ENCODE peak calls at places on chromosomes 2 and 18, in five cellular contexts. R, O, E, T and L are unnamed samples.

GRCh38 chr2:12430036-12430795 is 286.5 kb upstream of the TRIB2 start:
- DNase-seq in E (peak; percentile 72), T (no peak), O (no peak), R (no peak), L (no peak)

GRCh38 chr2:216139884-216140283 is 30.7 kb downstream of the XRCC5 start:
- DNase-seq in R (no peak), E (no peak), T (no peak), O (peak; percentile 50), L (peak; percentile 17)

GRCh38 chr2:14907014-14907612 is 274.6 kb downstream of the LRATD1 start:
- DNase-seq in R (no peak), E (no peak), T (no peak), O (peak; percentile 9), L (peak; percentile 6)

GRCh38 chr2:9310390-9310789 is 103.8 kb downstream of the ASAP2 start:
- DNase-seq in R (peak; percentile 84), O (no peak), T (no peak), E (peak; percentile 94), L (peak; percentile 51)

GRCh38 chr2:9778012-9778411 is 65.3 kb upstream of the TAF1B start:
- DNase-seq in O (no peak), E (no peak), T (no peak), R (no peak), L (no peak)

GRCh38 chr2:102975996-102976636 is 214.3 kb downstream of the TMEM182 start:
- DNase-seq in T (peak; percentile 34), R (no peak), O (peak; percentile 36), E (peak; percentile 8), L (peak; percentile 15)

GRCh38 chr2:128643221-128644065 is 324.8 kb upstream of the HS6ST1 start:
- DNase-seq in T (peak; percentile 3), E (no peak), O (no peak), R (peak; percentile 49), L (no peak)

GRCh38 chr2:96626553-96626942 is 11.6 kb downstream of the KANSL3 start:
- DNase-seq in E (no peak), O (no peak), T (no peak), R (no peak), L (no peak)

GRCh38 chr2:140990416-140990815 is 1140.4 kb downstream of the LRP1B start:
- DNase-seq in O (no peak), E (peak; percentile 92), T (no peak), R (no peak), L (no peak)

GRCh38 chr18:57004366-57005121 is 142.3 kb upstream of the BOD1L2 start:
- DNase-seq in R (no peak), O (peak; percentile 72), E (peak; percentile 56), T (no peak), L (no peak)

GRCh38 chr18:5295231-5295920 is at the start of gene ZBTB14:
- DNase-seq in T (peak; percentile 62), E (peak; percentile 42), O (peak; percentile 76), R (no peak), L (peak; percentile 81)

GRCh38 chr18:6374340-6374739 is 40.4 kb downstream of the L3MBTL4 start:
- DNase-seq in O (no peak), R (no peak), T (no peak), E (no peak), L (no peak)

GRCh38 chr2:232632904-232633412 is 446 bp upstream of the EFHD1 start:
- DNase-seq in E (peak; percentile 11), T (peak; percentile 16), O (no peak), R (peak; percentile 93), L (peak; percentile 24)

GRCh38 chr18:25805323-25805722 is 285.1 kb downstream of the SS18 start:
- DNase-seq in R (no peak), E (peak; percentile 99), O (no peak), T (no peak), L (no peak)

GRCh38 chr2:135839713-135840112 is 2.7 kb upstream of the LCT start:
- DNase-seq in R (no peak), E (peak; percentile 89), O (no peak), T (no peak), L (no peak)

GRCh38 chr2:130785466-130786055 is 30.2 kb downstream of the AMER3 start:
- DNase-seq in E (no peak), O (no peak), T (no peak), R (no peak), L (no peak)

GRCh38 chr2:100365434-100365833 is 43.1 kb upstream of the LONRF2 start:
- DNase-seq in R (no peak), E (peak; percentile 94), T (no peak), O (no peak), L (peak; percentile 82)

GRCh38 chr18:303578-303977 is 35.7 kb upstream of the THOC1 start:
- DNase-seq in E (no peak), R (no peak), O (no peak), T (no peak), L (no peak)

GRCh38 chr2:191869781-191870180 is 22.9 kb upstream of the CAVIN2 start:
- DNase-seq in T (no peak), O (no peak), R (no peak), E (peak; percentile 56), L (no peak)

GRCh38 chr2:191867507-191867847 is 20.6 kb upstream of the CAVIN2 start:
- DNase-seq in O (no peak), E (no peak), T (no peak), R (no peak), L (no peak)

GRCh38 chr2:191869178-191869577 is 22.3 kb upstream of the CAVIN2 start:
- DNase-seq in R (no peak), T (no peak), O (peak; percentile 60), E (peak; percentile 52), L (peak; percentile 30)

GRCh38 chr2:191866675-191867506 is 20.0 kb upstream of the CAVIN2 start:
- DNase-seq in E (peak; percentile 96), R (no peak), T (no peak), O (no peak), L (peak; percentile 24)

GRCh38 chr2:191870744-191871143 is 23.9 kb upstream of the CAVIN2 start:
- DNase-seq in R (no peak), E (no peak), T (no peak), O (no peak), L (no peak)
- TF ChIP-seq CTCF in R (no peak), E (peak; percentile 41), T (no peak), O (peak; percentile 14), L (no peak)

GRCh38 chr2:42327125-42327524 is 33.9 kb downstream of the COX7A2L start:
- DNase-seq in E (no peak), O (peak; percentile 31), T (no peak), R (no peak), L (no peak)

GRCh38 chr2:42324949-42325348 is 36.1 kb downstream of the COX7A2L start:
- DNase-seq in R (no peak), T (no peak), E (no peak), O (no peak), L (no peak)

GRCh38 chr2:42328923-42329322 is 32.1 kb downstream of the COX7A2L start:
- DNase-seq in R (no peak), T (no peak), E (no peak), O (no peak), L (no peak)

GRCh38 chr2:42329779-42330178 is 31.2 kb downstream of the COX7A2L start:
- DNase-seq in R (no peak), E (no peak), T (no peak), O (no peak), L (no peak)

DNA sequence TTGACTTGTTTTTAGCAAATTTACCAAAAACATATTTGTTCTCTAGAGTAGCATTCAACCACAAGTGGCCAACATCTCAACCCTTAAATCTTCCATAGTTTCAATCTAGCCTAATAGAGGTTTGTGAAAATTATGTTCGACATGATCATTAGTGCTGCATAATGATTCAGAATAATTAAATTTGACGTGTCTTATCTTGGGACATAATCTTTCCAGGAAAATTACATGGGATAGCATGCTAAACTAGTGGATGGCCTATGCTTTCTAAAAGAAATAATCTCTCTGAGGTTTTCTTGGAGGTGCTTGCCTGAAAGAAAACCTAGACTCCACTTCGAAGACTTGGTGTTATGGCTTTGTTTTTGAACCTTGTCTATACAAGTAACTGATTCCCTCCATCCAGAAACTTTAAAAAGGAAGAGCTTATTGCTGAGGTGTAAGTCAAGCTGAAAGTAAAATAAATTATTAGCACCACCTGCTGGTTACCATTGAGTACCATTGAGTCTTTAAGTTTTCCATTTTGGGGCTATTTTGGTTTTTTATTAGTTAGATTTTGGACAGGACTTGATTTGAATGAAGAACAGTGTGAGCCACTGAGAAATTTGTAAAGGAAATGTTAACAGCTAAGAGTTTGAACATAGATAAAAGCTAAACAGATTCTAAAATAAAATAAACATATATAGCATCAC is 32.7 kb downstream of the COX7A2L start:
- DNase-seq in T (no peak), E (peak; percentile 60), R (no peak), O (peak; percentile 34), L (no peak)
- TF ChIP-seq CTCF in T (peak; percentile 51), E (peak; percentile 58), R (peak; percentile 16), O (peak; percentile 33), L (peak; percentile 36)

GRCh38 chr18:8611916-8612576 is 2.8 kb downstream of the RAB12 start:
- DNase-seq in E (no peak), R (no peak), O (no peak), T (no peak), L (peak; percentile 20)

GRCh38 chr18:8607776-8608682 is 1.2 kb upstream of the RAB12 start:
- DNase-seq in R (no peak), O (peak; percentile 77), T (no peak), E (peak; percentile 67), L (no peak)

GRCh38 chr18:8610442-8610801 is 1.2 kb downstream of the RAB12 start:
- DNase-seq in T (no peak), E (peak; percentile 45), R (no peak), O (peak; percentile 52), L (no peak)

GRCh38 chr18:8609711-8610441 is 639 bp downstream of the RAB12 start:
- DNase-seq in T (no peak), O (peak; percentile 48), E (no peak), R (no peak), L (peak; percentile 10)

DNA sequence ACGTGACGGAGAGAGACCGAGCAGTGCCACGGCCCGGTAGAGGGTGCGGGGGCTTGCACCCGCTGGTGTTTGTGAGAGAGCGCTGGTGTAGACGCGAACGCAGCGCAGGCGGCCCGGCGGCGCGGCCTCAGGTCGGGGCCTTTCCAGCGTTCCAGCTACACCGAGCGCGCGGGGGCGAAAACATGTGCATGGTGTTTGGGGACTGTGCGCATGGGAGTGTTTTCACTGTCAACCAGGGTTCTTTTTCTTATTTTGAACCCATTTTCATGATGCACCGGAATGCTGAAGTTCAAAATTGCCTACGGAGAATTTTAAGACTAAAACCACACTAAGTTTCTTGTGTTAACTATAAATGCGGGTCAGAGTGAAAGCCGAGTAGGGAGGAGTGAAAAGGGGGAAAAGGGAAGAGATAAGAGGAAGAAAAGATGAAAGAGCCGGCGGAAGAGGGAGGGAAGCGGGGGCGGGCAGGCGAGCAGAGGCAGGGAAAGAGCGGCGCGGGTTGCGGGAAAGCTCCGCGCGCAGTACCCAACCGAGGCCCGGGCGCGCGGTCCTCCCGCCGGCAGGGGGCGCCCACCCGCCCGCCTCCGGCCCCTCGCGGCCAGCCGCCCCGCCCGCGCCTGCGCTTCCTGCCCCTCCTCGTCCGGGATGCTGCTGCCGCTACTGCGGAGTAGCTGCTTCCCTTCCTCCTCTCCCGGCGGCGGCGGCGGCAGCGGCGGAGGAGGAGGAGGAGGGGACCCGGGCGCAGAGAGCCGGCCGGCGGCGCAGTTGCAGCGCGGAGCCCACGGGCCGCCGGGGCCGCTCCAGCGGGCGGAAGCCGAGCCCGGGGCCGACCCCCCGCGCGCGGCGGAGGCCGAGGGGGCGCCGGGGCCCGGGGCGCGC is at the start of gene RAB12:
- DNase-seq in T (peak; percentile 86), R (peak; percentile 85), O (peak; percentile 93), E (peak; percentile 81), L (peak; percentile 91)
- TF ChIP-seq CTCF in T (peak; percentile 84), R (peak; percentile 54), O (peak; percentile 58), E (no peak), L (peak; percentile 79)

GRCh38 chr2:7809640-7810039 is 872.2 kb upstream of the ID2 start:
- DNase-seq in T (no peak), E (no peak), O (no peak), R (no peak), L (no peak)
- TF ChIP-seq CTCF in T (no peak), E (no peak), O (no peak), R (no peak), L (no peak)

GRCh38 chr2:69720922-69721491 is 20.9 kb upstream of the ANXA4 start:
- DNase-seq in R (no peak), E (no peak), O (no peak), T (no peak), L (no peak)
- TF ChIP-seq CTCF in R (no peak), E (no peak), O (no peak), T (no peak), L (no peak)